ENCODE peak calls at places on chromosomes 4 and X, in five cellular contexts. X is activated T-cell treated with anti-CD3 and anti-CD28 coated beads, Interleukin-2, amount 50 U/mL, for 1 hour; C is progenitor cell of endocrine pancreas; H is foreskin fibroblast; J is germinal center. D is an unnamed sample.

GRCh38 chr4:101328063-101328602 is 19.2 kb downstream of the PPP3CA start:
- DNase-seq in H (no peak), J (peak; percentile 14), C (no peak), X (no peak), D (no peak)

GRCh38 chrX:133415276-133416105 is at the start of gene GPC4:
- DNase-seq in J (peak; percentile 10), X (no peak), H (peak; percentile 65), C (peak; percentile 59), D (peak; percentile 79)

GRCh38 chr4:2067446-2068197 is 8.5 kb downstream of the NAT8L start:
- DNase-seq in H (no peak), X (no peak), C (no peak), J (no peak), D (no peak)

GRCh38 chr4:62302710-62303109 is 1102.6 kb downstream of the ADGRL3 start:
- DNase-seq in X (no peak), H (no peak), J (no peak), C (no peak), D (no peak)

GRCh38 chr4:165967486-165967885 is 94.4 kb downstream of the TLL1 start:
- DNase-seq in C (no peak), J (no peak), H (no peak), X (no peak), D (no peak)

GRCh38 chrX:17987783-17988182 is 126.7 kb upstream of the RAI2 start:
- DNase-seq in J (no peak), H (no peak), X (no peak), C (no peak), D (no peak)

GRCh38 chrX:151789179-151789800 is 54.7 kb downstream of the CNGA2 start:
- DNase-seq in H (peak; percentile 89), X (no peak), C (no peak), J (no peak), D (no peak)

GRCh38 chr4:151641167-151641566 is 119.6 kb downstream of the GATB start:
- DNase-seq in H (peak; percentile 66), J (no peak), C (no peak), X (no peak), D (no peak)

GRCh38 chr4:158003212-158003611 is 169.6 kb downstream of the GASK1B start:
- DNase-seq in C (no peak), J (no peak), X (no peak), H (no peak), D (no peak)

GRCh38 chr4:2076908-2077534 is 17.9 kb downstream of the NAT8L start:
- DNase-seq in C (no peak), H (no peak), J (no peak), X (peak; percentile 12), D (no peak)

GRCh38 chrX:148380107-148380506 is 120.3 kb upstream of the AFF2 start:
- DNase-seq in J (no peak), X (no peak), C (no peak), H (no peak), D (no peak)

D was measured in H1.